ENCODE peak calls at places on chromosomes 12 and 14, in nine cellular contexts. One of them, this sample, is unnamed.

GRCh38 chr12:122813310-122813713 is 21.9 kb upstream of the HIP1R start:
- DNase-seq in NB4: peak; percentile 91
- DNase-seq in prostate gland: no peak
- DNase-seq in adrenal gland: no peak
- DNase-seq in left ventricle myocardium inferior: no peak
- DNase-seq in endothelial cell: no peak
- DNase-seq in mucosa of descending colon: no peak
- DNase-seq in neural crest cell: no peak
- DNase-seq in choroid plexus epithelial cell: no peak
- DNase-seq in this sample: no peak

GRCh38 chr14:104376202-104377140 is 203.1 kb upstream of the C14orf180 start:
- DNase-seq in neural crest cell: no peak
- DNase-seq in mucosa of descending colon: no peak
- DNase-seq in NB4: no peak
- DNase-seq in endothelial cell: no peak
- DNase-seq in prostate gland: no peak
- DNase-seq in adrenal gland: no peak
- DNase-seq in left ventricle myocardium inferior: no peak
- DNase-seq in choroid plexus epithelial cell: no peak
- DNase-seq in this sample: no peak

GRCh38 chr14:102421366-102422057 is 58.8 kb downstream of the TECPR2 start:
- DNase-seq in prostate gland: no peak
- DNase-seq in adrenal gland: peak; percentile 10
- DNase-seq in endothelial cell: no peak
- DNase-seq in neural crest cell: no peak
- DNase-seq in NB4: no peak
- DNase-seq in left ventricle myocardium inferior: no peak
- DNase-seq in mucosa of descending colon: no peak
- DNase-seq in choroid plexus epithelial cell: no peak
- DNase-seq in this sample: no peak

GRCh38 chr12:49903700-49904423 is at the start of gene FAIM2:
- DNase-seq in NB4: no peak
- DNase-seq in adrenal gland: peak; percentile 64
- DNase-seq in choroid plexus epithelial cell: peak; percentile 77
- DNase-seq in endothelial cell: no peak
- DNase-seq in neural crest cell: peak; percentile 26
- DNase-seq in mucosa of descending colon: peak; percentile 46
- DNase-seq in left ventricle myocardium inferior: peak; percentile 71
- DNase-seq in prostate gland: no peak
- DNase-seq in this sample: peak; percentile 73

GRCh38 chr12:47753021-47754001 is 5.4 kb downstream of the RAPGEF3 start:
- DNase-seq in prostate gland: peak; percentile 91
- DNase-seq in neural crest cell: no peak
- DNase-seq in NB4: peak; percentile 92
- DNase-seq in choroid plexus epithelial cell: no peak
- DNase-seq in endothelial cell: peak; percentile 43
- DNase-seq in left ventricle myocardium inferior: peak; percentile 88
- DNase-seq in adrenal gland: peak; percentile 45
- DNase-seq in mucosa of descending colon: peak; percentile 82
- DNase-seq in this sample: no peak

GRCh38 chr14:104390221-104390931 is 189.2 kb upstream of the C14orf180 start:
- DNase-seq in endothelial cell: no peak
- DNase-seq in choroid plexus epithelial cell: no peak
- DNase-seq in neural crest cell: no peak
- DNase-seq in mucosa of descending colon: no peak
- DNase-seq in prostate gland: no peak
- DNase-seq in left ventricle myocardium inferior: no peak
- DNase-seq in NB4: no peak
- DNase-seq in adrenal gland: no peak
- DNase-seq in this sample: no peak

GRCh38 chr12:48986720-48987291 is 8.7 kb downstream of the WNT1 start:
- DNase-seq in adrenal gland: no peak
- DNase-seq in neural crest cell: no peak
- DNase-seq in endothelial cell: no peak
- DNase-seq in left ventricle myocardium inferior: no peak
- DNase-seq in prostate gland: no peak
- DNase-seq in mucosa of descending colon: no peak
- DNase-seq in NB4: no peak
- DNase-seq in choroid plexus epithelial cell: no peak
- DNase-seq in this sample: no peak

GRCh38 chr12:130873106-130873795 is 1.4 kb downstream of the RAN start:
- DNase-seq in adrenal gland: no peak
- DNase-seq in mucosa of descending colon: no peak
- DNase-seq in neural crest cell: no peak
- DNase-seq in prostate gland: no peak
- DNase-seq in NB4: no peak
- DNase-seq in choroid plexus epithelial cell: no peak
- DNase-seq in left ventricle myocardium inferior: no peak
- DNase-seq in endothelial cell: no peak
- DNase-seq in this sample: no peak

DNA sequence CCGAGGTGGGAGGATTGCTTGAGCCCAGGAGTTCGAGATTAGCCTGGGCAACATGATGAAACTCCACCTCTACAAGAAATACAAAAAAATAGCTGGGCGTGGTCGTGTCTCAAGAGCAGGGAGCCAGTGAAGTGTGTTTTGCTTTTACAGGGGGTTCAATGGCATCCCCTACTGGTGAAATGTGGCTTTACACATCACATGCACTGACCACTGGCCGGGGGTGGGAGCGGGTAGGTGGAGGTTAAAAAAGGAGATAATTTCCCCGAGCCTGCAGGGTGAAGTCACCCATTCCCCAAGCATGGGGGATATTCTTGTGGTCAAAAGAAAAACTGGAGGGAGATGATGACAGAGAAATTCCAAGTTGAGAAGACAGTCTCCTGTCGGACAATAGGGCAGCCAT is 63.6 kb upstream of the PWP1 start:
- DNase-seq in neural crest cell: peak; percentile 21
- DNase-seq in endothelial cell: no peak
- DNase-seq in left ventricle myocardium inferior: no peak
- DNase-seq in mucosa of descending colon: no peak
- DNase-seq in prostate gland: no peak
- DNase-seq in adrenal gland: no peak
- DNase-seq in choroid plexus epithelial cell: peak; percentile 48
- DNase-seq in NB4: peak; percentile 59
- DNase-seq in this sample: no peak
- TF ChIP-seq CTCF in neural crest cell: peak; percentile 60
- TF ChIP-seq CTCF in endothelial cell: peak; percentile 74
- TF ChIP-seq CTCF in left ventricle myocardium inferior: peak; percentile 41
- TF ChIP-seq CTCF in mucosa of descending colon: no peak
- TF ChIP-seq CTCF in prostate gland: no peak
- TF ChIP-seq CTCF in adrenal gland: peak; percentile 34
- TF ChIP-seq CTCF in choroid plexus epithelial cell: peak; percentile 65
- TF ChIP-seq CTCF in NB4: peak; percentile 90
- TF ChIP-seq CTCF in this sample: peak; percentile 68

DNA sequence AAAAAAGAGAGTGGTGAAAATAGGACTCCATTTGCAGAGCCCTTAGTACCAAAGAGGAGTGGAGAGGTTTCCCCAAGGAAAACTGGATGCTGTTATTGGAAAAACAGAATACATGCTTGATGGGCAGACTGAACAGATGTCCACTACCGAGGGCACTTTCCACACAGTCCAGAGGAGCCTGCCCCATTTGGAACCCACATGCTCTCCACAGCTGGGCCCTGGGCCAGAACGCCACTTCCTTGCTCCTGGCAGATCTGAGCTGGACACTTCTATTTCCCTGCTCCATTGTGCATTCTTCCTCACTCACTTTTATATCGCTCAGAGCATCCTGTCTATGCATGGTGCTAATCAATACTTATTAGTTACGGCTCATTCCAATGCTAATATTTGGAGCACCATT is 249.9 kb downstream of the SLC15A4 start:
- DNase-seq in choroid plexus epithelial cell: no peak
- DNase-seq in prostate gland: no peak
- DNase-seq in NB4: no peak
- DNase-seq in mucosa of descending colon: no peak
- DNase-seq in adrenal gland: no peak
- DNase-seq in left ventricle myocardium inferior: no peak
- DNase-seq in endothelial cell: no peak
- DNase-seq in neural crest cell: no peak
- DNase-seq in this sample: peak; percentile 73
- TF ChIP-seq CTCF in choroid plexus epithelial cell: no peak
- TF ChIP-seq CTCF in prostate gland: no peak
- TF ChIP-seq CTCF in NB4: no peak
- TF ChIP-seq CTCF in mucosa of descending colon: no peak
- TF ChIP-seq CTCF in adrenal gland: no peak
- TF ChIP-seq CTCF in left ventricle myocardium inferior: no peak
- TF ChIP-seq CTCF in endothelial cell: no peak
- TF ChIP-seq CTCF in neural crest cell: no peak
- TF ChIP-seq CTCF in this sample: no peak

DNA sequence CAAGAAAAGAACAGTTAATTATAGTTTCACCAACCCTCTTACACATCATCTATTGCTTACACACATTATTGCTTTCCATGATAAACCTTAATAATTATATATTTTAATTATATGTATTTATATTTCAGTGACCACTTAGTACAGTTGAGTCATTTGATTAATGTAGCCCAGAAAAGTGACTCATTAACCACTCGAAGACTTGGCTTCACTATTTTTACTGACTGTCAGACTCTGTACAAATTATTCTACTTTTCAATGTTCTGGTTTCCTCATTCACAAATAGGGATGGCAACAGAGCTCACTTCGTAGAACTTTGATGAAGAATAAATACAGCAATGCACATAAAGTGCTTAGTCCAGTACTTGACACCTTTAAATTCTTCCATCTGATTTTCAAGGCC is 98.3 kb downstream of the CFAP54 start:
- DNase-seq in adrenal gland: no peak
- DNase-seq in endothelial cell: no peak
- DNase-seq in NB4: no peak
- DNase-seq in left ventricle myocardium inferior: no peak
- DNase-seq in neural crest cell: no peak
- DNase-seq in prostate gland: no peak
- DNase-seq in mucosa of descending colon: no peak
- DNase-seq in choroid plexus epithelial cell: no peak
- DNase-seq in this sample: no peak
- TF ChIP-seq CTCF in adrenal gland: no peak
- TF ChIP-seq CTCF in endothelial cell: no peak
- TF ChIP-seq CTCF in NB4: no peak
- TF ChIP-seq CTCF in left ventricle myocardium inferior: no peak
- TF ChIP-seq CTCF in neural crest cell: no peak
- TF ChIP-seq CTCF in prostate gland: no peak
- TF ChIP-seq CTCF in mucosa of descending colon: no peak
- TF ChIP-seq CTCF in choroid plexus epithelial cell: no peak
- TF ChIP-seq CTCF in this sample: no peak

DNA sequence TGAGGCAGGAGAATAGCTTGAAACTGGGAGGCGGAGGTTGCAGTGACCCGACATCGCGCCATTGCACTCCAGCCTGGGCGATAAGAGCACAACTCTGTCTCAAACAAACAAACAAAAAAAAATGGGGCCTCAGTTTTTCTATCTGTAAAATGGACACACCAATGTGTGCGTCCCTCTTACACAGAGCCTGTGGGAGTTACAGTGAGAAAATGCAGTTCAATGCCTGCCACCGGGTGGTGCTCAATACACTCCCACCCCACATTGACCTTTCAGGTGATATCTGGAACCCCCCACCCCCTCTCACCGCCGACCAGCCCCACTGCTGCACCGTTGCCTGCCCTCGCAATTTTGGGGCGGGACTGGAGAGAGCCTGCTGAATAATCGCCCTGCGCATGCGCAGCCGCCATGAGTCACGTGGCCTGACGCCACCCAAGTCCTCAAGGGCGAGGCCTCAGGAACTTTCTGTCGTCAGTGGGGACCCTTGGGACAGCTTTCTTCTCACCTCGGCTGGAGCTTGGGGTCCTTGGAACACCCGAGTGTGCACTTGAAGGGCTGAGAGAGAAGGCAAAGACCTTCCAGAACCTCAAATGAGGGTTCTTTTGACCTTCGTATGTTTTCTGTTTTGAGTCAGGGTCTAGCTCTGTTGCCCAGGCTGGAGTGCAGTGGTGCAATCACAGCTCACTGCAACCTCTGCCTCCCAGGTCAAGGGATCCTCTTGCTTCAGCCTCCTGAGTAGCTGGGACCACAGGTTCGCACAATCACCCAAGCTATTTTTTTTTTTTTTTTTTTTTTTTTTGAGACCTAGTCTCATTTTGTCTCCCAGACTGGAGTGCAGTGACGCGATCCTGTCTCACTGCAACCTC is 14.6 kb upstream of the CABP1 start:
- DNase-seq in adrenal gland: peak; percentile 37
- DNase-seq in left ventricle myocardium inferior: no peak
- DNase-seq in mucosa of descending colon: peak; percentile 46
- DNase-seq in prostate gland: no peak
- DNase-seq in NB4: peak; percentile 52
- DNase-seq in choroid plexus epithelial cell: no peak
- DNase-seq in endothelial cell: no peak
- DNase-seq in neural crest cell: no peak
- DNase-seq in this sample: no peak
- TF ChIP-seq CTCF in adrenal gland: no peak
- TF ChIP-seq CTCF in left ventricle myocardium inferior: no peak
- TF ChIP-seq CTCF in mucosa of descending colon: no peak
- TF ChIP-seq CTCF in prostate gland: no peak
- TF ChIP-seq CTCF in NB4: peak; percentile 65
- TF ChIP-seq CTCF in choroid plexus epithelial cell: peak; percentile 31
- TF ChIP-seq CTCF in endothelial cell: peak; percentile 20
- TF ChIP-seq CTCF in neural crest cell: peak; percentile 23
- TF ChIP-seq CTCF in this sample: no peak

GRCh38 chr12:53299454-53300180 is at the start of gene MYG1:
- DNase-seq in choroid plexus epithelial cell: peak; percentile 90
- DNase-seq in adrenal gland: peak; percentile 91
- DNase-seq in endothelial cell: peak; percentile 90
- DNase-seq in NB4: peak; percentile 95
- DNase-seq in left ventricle myocardium inferior: peak; percentile 84
- DNase-seq in neural crest cell: peak; percentile 65
- DNase-seq in prostate gland: peak; percentile 75
- DNase-seq in mucosa of descending colon: peak; percentile 92
- DNase-seq in this sample: peak; percentile 87
- TF ChIP-seq CTCF in choroid plexus epithelial cell: peak; percentile 47
- TF ChIP-seq CTCF in adrenal gland: peak; percentile 46
- TF ChIP-seq CTCF in endothelial cell: no peak
- TF ChIP-seq CTCF in NB4: no peak
- TF ChIP-seq CTCF in left ventricle myocardium inferior: peak; percentile 36
- TF ChIP-seq CTCF in neural crest cell: peak; percentile 43
- TF ChIP-seq CTCF in prostate gland: peak; percentile 42
- TF ChIP-seq CTCF in mucosa of descending colon: no peak
- TF ChIP-seq CTCF in this sample: no peak

DNA sequence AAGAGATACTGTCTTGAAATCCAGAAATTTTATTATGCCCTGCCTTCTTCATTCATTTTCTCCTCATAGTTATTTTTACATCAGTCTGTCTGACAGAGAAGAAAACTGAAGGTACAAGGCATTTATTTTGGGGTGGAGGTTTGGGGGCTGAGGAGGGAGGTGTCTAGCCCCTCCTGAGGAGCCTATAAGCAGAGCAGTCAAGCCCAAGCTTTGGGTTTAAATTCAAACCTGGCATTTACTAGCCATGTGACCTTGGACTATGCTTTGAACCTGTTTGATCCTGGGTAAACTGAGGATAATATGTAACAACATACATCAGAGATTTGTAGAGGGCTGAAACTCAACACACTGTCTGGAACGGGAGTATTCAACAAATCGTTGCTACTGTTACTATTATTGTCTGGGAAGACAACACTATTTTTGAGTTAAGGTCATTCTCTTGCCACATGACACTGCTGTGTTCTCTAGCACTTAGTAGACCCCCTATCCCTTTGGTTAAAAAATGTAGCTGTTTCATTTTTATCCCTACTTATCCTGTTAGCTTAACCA is 66.1 kb upstream of the STRN3 start:
- DNase-seq in prostate gland: no peak
- DNase-seq in NB4: no peak
- DNase-seq in adrenal gland: no peak
- DNase-seq in endothelial cell: no peak
- DNase-seq in choroid plexus epithelial cell: no peak
- DNase-seq in neural crest cell: no peak
- DNase-seq in left ventricle myocardium inferior: no peak
- DNase-seq in mucosa of descending colon: no peak
- DNase-seq in this sample: no peak
- TF ChIP-seq CTCF in prostate gland: no peak
- TF ChIP-seq CTCF in NB4: no peak
- TF ChIP-seq CTCF in adrenal gland: no peak
- TF ChIP-seq CTCF in endothelial cell: no peak
- TF ChIP-seq CTCF in choroid plexus epithelial cell: no peak
- TF ChIP-seq CTCF in neural crest cell: no peak
- TF ChIP-seq CTCF in left ventricle myocardium inferior: no peak
- TF ChIP-seq CTCF in mucosa of descending colon: no peak
- TF ChIP-seq CTCF in this sample: no peak

This sample was measured in glutamatergic neuron.